ENCODE peak calls at places on chromosomes 12 and 14, in nine cellular contexts. N, W, L, H, I, P, A, T and Q are unnamed samples.

GRCh38 chr14:59254146-59254910 is 65.9 kb downstream of the DAAM1 start:
- DNase-seq in N (peak; percentile 63), W (peak; percentile 76), L (no peak), H (peak; percentile 54), I (no peak), P (peak; percentile 31), A (peak; percentile 96), T (peak; percentile 82), Q (peak; percentile 90)

GRCh38 chr14:99333841-99334240 is 61.8 kb upstream of the BCL11B start:
- DNase-seq in N (no peak), W (no peak), L (no peak), H (no peak), I (no peak), P (no peak), A (no peak), T (no peak), Q (no peak)

GRCh38 chr12:66176525-66176924 is 6.7 kb upstream of the TMBIM4 start:
- DNase-seq in N (no peak), W (no peak), L (no peak), H (peak; percentile 75), I (no peak), P (no peak), A (no peak), T (no peak), Q (no peak)

GRCh38 chr14:74909911-74910310 is 13.1 kb downstream of the RPS6KL1 start:
- DNase-seq in N (no peak), W (peak; percentile 15), L (no peak), H (no peak), I (no peak), P (no peak), A (no peak), T (no peak), Q (no peak)

GRCh38 chr14:58817846-58818245 is 180.1 kb downstream of the DACT1 start:
- DNase-seq in N (no peak), W (no peak), L (no peak), H (no peak), I (no peak), P (no peak), A (no peak), T (no peak), Q (no peak)

GRCh38 chr12:122028165-122028591 is 6.5 kb downstream of the BCL7A start:
- DNase-seq in N (peak; percentile 47), W (no peak), L (no peak), H (no peak), I (no peak), P (no peak), A (peak; percentile 62), T (no peak), Q (no peak)

GRCh38 chr12:2287589-2287988 is 234.8 kb downstream of the CACNA1C start:
- DNase-seq in N (no peak), W (no peak), L (no peak), H (no peak), I (no peak), P (no peak), A (no peak), T (no peak), Q (no peak)

GRCh38 chr12:53754196-53754595 is 2.4 kb upstream of the CISTR start:
- DNase-seq in N (no peak), W (no peak), L (no peak), H (no peak), I (no peak), P (no peak), A (no peak), T (no peak), Q (no peak)

GRCh38 chr14:99513183-99513694 is 32.0 kb downstream of the CCNK start:
- DNase-seq in N (no peak), W (peak; percentile 33), L (peak; percentile 76), H (no peak), I (no peak), P (no peak), A (no peak), T (peak; percentile 11), Q (peak; percentile 70)

GRCh38 chr14:20652996-20653975 is 11.8 kb upstream of the OR6S1 start:
- DNase-seq in N (no peak), W (no peak), L (no peak), H (peak; percentile 32), I (peak; percentile 47), P (no peak), A (no peak), T (no peak), Q (no peak)

GRCh38 chr12:113180333-113180732 is 4.9 kb downstream of the DDX54 start:
- DNase-seq in N (no peak), W (no peak), L (no peak), H (no peak), I (no peak), P (no peak), A (no peak), T (no peak), Q (no peak)

GRCh38 chr12:129871991-129872969 is 31.5 kb downstream of the TMEM132D start:
- DNase-seq in N (no peak), W (no peak), L (no peak), H (no peak), I (peak; percentile 60), P (no peak), A (no peak), T (no peak), Q (no peak)

GRCh38 chr14:69695664-69696527 is 71.0 kb upstream of the SRSF5 start:
- DNase-seq in N (no peak), W (peak; percentile 55), L (no peak), H (peak; percentile 79), I (no peak), P (peak; percentile 52), A (peak; percentile 59), T (peak; percentile 58), Q (no peak)

GRCh38 chr14:69698572-69698971 is 68.4 kb upstream of the SRSF5 start:
- DNase-seq in N (no peak), W (no peak), L (no peak), H (no peak), I (no peak), P (no peak), A (no peak), T (no peak), Q (no peak)

GRCh38 chr14:69694730-69695663 is 71.9 kb upstream of the SRSF5 start:
- DNase-seq in N (no peak), W (no peak), L (no peak), H (peak; percentile 71), I (no peak), P (no peak), A (no peak), T (no peak), Q (no peak)

GRCh38 chr14:69693823-69694729 is 72.9 kb upstream of the SRSF5 start:
- DNase-seq in N (no peak), W (peak; percentile 59), L (no peak), H (no peak), I (no peak), P (peak; percentile 75), A (peak; percentile 88), T (peak; percentile 87), Q (no peak)

DNA sequence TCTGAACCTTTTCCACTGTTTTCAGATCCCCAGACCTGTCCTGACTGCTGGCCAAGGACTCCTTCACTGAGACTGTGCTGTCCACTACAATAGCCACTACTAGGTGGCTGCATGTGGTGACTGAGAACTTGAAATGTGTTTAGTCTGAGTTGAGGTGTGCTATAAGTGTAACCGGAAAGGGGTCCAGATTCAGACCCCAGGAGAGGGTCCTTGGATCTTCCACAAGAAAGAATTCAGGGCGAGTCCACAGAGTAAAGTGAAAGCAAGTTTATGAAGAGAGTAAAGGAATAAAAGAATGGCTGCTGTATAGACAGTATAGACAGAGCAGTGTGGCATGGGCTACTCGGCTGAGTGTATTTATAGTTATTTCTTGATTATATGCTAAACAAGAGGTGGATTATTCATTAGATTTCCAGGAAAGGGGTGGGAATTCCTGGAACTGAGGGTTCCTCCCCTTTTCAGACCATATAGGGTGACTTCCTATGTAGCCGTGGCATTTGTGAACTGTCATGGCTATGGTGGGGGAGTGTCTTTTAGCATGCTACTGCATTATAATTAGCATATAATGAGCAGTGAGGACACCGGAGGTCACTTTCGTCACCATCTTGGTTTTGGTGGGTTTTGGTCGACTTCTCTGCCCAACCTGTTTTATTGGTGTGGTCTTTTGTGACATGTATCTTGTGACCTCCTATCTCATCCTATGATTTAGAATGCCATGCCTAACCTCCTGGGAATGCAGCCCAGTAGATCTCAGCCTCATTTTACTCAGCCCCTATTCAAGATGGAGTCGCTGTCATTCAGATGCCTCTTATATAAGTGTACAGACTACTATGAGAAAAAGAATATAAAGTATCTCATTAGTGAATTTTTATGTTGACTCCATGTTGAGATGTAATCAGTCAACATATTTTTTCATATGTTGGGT is 70.0 kb upstream of the SRSF5 start:
- DNase-seq in N (no peak), W (no peak), L (no peak), H (no peak), I (no peak), P (no peak), A (no peak), T (no peak), Q (no peak)
- H3K4me1 ChIP-seq in N (peaks cover 62% of the 10 kb centered on the region), W (peaks cover 33% of the 10 kb centered on the region), L (peaks cover 62% of the 10 kb centered on the region), H (peaks cover 7% of the 10 kb centered on the region), I (peaks cover 92% of the 10 kb centered on the region), P (peaks cover 97% of the 10 kb centered on the region), A (peaks cover 61% of the 10 kb centered on the region), T (peaks cover 95% of the 10 kb centered on the region), Q (peaks cover 44% of the 10 kb centered on the region)

GRCh38 chr12:118706437-118706836 is 274.9 kb upstream of the SRRM4 start:
- DNase-seq in N (no peak), W (no peak), L (no peak), H (no peak), I (no peak), P (no peak), A (no peak), T (no peak), Q (no peak)

GRCh38 chr12:118704517-118704916 is 276.8 kb upstream of the SRRM4 start:
- DNase-seq in N (no peak), W (no peak), L (no peak), H (no peak), I (no peak), P (no peak), A (no peak), T (no peak), Q (no peak)
- TF ChIP-seq POLR2A in N (no peak), W (no peak), L (no peak), H (no peak), I (no peak), P (no peak), A (no peak), T (no peak), Q (no peak)

DNA sequence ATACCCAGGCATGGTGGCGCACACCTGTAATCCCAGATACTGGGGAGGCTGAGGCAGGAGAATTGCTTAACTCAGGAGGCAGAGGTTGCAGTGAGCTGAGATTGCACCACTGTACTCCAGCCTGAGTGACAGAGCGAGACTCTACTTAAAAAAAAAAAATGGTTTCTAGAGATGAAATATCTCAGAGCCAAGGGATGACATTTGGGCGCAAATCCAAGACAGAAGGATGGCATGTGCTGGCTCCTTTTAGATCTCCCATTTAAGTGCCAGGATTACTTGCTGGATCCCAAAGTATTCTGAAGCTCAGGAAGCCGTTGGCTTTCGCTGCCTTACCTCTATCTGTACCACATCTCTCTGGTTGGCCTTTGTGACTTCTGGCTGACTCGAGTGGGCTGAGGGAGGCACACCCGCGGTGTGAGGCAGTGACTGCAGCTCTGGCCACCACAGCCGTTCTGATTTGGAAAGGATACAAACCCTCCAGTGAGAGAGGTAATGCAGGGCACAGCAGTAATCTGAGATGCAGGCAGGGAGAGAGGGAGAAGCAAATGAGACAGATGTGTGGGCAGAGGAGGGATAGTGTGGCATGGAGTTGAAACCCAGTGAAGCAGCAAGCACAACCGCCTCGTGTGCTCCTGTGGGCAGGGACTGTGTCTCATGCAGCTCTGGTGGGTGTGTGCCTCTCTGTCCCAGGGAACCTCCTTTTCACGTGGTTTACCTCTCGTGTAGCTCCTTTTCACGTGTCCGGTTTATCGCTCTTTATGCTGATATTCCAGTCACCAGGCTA is 4.9 kb downstream of the B4GALNT3 start:
- DNase-seq in N (peak; percentile 3), W (no peak), L (no peak), H (no peak), I (no peak), P (peak; percentile 71), A (peak; percentile 52), T (no peak), Q (no peak)
- H3K27me3 ChIP-seq in N (no peaks in the 10 kb centered on the region), W (no peaks in the 10 kb centered on the region), L (peaks cover 8% of the 10 kb centered on the region), H (peaks cover 36% of the 10 kb centered on the region), I (peaks cover 4% of the 10 kb centered on the region), P (peaks cover 31% of the 10 kb centered on the region), A (no peaks in the 10 kb centered on the region), T (no peaks in the 10 kb centered on the region), Q (peaks cover 9% of the 10 kb centered on the region)

GRCh38 chr14:95290769-95291440 is 28.8 kb downstream of the CLMN start:
- DNase-seq in N (peak; percentile 65), W (no peak), L (peak; percentile 79), H (peak; percentile 47), I (no peak), P (peak; percentile 76), A (no peak), T (peak; percentile 93), Q (no peak)
- H3K4me1 ChIP-seq in N (peaks cover 18% of the 10 kb centered on the region), W (no peaks in the 10 kb centered on the region), L (peaks cover 15% of the 10 kb centered on the region), H (peaks cover 13% of the 10 kb centered on the region), I (peaks cover 20% of the 10 kb centered on the region), P (peaks cover 13% of the 10 kb centered on the region), A (no peaks in the 10 kb centered on the region), T (peaks cover 55% of the 10 kb centered on the region), Q (peaks cover 9% of the 10 kb centered on the region)